ENCODE peak calls at places on chromosomes 7 and 10, in six cellular contexts. One of them, this sample, is unnamed. For H3K27me3 and H3K4me1, the result is how much of the 10 kb centered on the place peaks cover.

GRCh38 chr7:50349963-50350944 is 45.7 kb downstream of the IKZF1 start:
- DNase-seq in GM23338: no peak
- DNase-seq in HCT116: no peak
- DNase-seq in K562: peak
- DNase-seq in GM12878: peak
- DNase-seq in SK-N-SH: no peak
- DNase-seq in this sample: no peak

GRCh38 chr7:55575098-55575497 is 2.8 kb upstream of the VOPP1 start:
- DNase-seq in SK-N-SH: no peak
- DNase-seq in K562: no peak
- DNase-seq in GM23338: no peak
- DNase-seq in HCT116: no peak
- DNase-seq in GM12878: no peak
- DNase-seq in this sample: no peak

GRCh38 chr7:99953649-99954048 is 22.2 kb downstream of the AZGP1 start:
- DNase-seq in K562: no peak
- DNase-seq in GM12878: no peak
- DNase-seq in HCT116: no peak
- DNase-seq in GM23338: no peak
- DNase-seq in SK-N-SH: no peak
- DNase-seq in this sample: no peak

GRCh38 chr7:12351843-12352242 is 51.8 kb downstream of the VWDE start:
- DNase-seq in GM12878: no peak
- DNase-seq in SK-N-SH: no peak
- DNase-seq in K562: peak
- DNase-seq in GM23338: no peak
- DNase-seq in HCT116: no peak
- DNase-seq in this sample: no peak

GRCh38 chr7:3005257-3005656 is 38.4 kb downstream of the CARD11 start:
- DNase-seq in K562: no peak
- DNase-seq in HCT116: no peak
- DNase-seq in GM12878: no peak
- DNase-seq in SK-N-SH: no peak
- DNase-seq in GM23338: no peak
- DNase-seq in this sample: no peak

GRCh38 chr10:71515531-71516172 is 118.9 kb downstream of the CDH23 start:
- DNase-seq in K562: no peak
- DNase-seq in SK-N-SH: no peak
- DNase-seq in GM12878: no peak
- DNase-seq in HCT116: no peak
- DNase-seq in GM23338: no peak
- DNase-seq in this sample: no peak

GRCh38 chr10:70053212-70053895 is 708 bp downstream of the MACROH2A2 start:
- DNase-seq in HCT116: no peak
- DNase-seq in GM23338: peak
- DNase-seq in SK-N-SH: peak
- DNase-seq in K562: no peak
- DNase-seq in GM12878: no peak
- DNase-seq in this sample: no peak

GRCh38 chr10:58385784-58386112 is 538 bp downstream of the TFAM start:
- DNase-seq in K562: peak
- DNase-seq in HCT116: no peak
- DNase-seq in GM12878: no peak
- DNase-seq in SK-N-SH: peak
- DNase-seq in GM23338: peak
- DNase-seq in this sample: no peak

GRCh38 chr10:49737474-49738201 is 24.5 kb downstream of the OGDHL start:
- DNase-seq in GM23338: no peak
- DNase-seq in GM12878: no peak
- DNase-seq in K562: no peak
- DNase-seq in SK-N-SH: no peak
- DNase-seq in HCT116: no peak
- DNase-seq in this sample: no peak

GRCh38 chr7:953547-954327 is 743 bp downstream of the ADAP1 start:
- DNase-seq in GM23338: peak
- DNase-seq in GM12878: no peak
- DNase-seq in SK-N-SH: peak
- DNase-seq in K562: no peak
- DNase-seq in HCT116: no peak
- DNase-seq in this sample: no peak

GRCh38 chr10:113539789-113540188 is 13.1 kb upstream of the HABP2 start:
- DNase-seq in HCT116: no peak
- DNase-seq in K562: no peak
- DNase-seq in GM23338: no peak
- DNase-seq in GM12878: no peak
- DNase-seq in SK-N-SH: no peak
- DNase-seq in this sample: no peak

GRCh38 chr7:94510582-94511456 is 1.2 kb downstream of the CASD1 start:
- DNase-seq in GM23338: peak
- DNase-seq in SK-N-SH: peak
- DNase-seq in HCT116: no peak
- DNase-seq in GM12878: no peak
- DNase-seq in K562: no peak
- DNase-seq in this sample: no peak

GRCh38 chr7:519974-520458 is 370 bp upstream of the PDGFA start:
- DNase-seq in GM12878: no peak
- DNase-seq in GM23338: peak
- DNase-seq in K562: peak
- DNase-seq in HCT116: no peak
- DNase-seq in SK-N-SH: peak
- DNase-seq in this sample: no peak

GRCh38 chr10:48523212-48523819 is 81.6 kb downstream of the ARHGAP22 start:
- DNase-seq in GM23338: peak
- DNase-seq in SK-N-SH: peak
- DNase-seq in GM12878: no peak
- DNase-seq in K562: peak
- DNase-seq in HCT116: peak
- DNase-seq in this sample: no peak

GRCh38 chr7:37038706-37039105 is 314.4 kb upstream of the AOAH start:
- DNase-seq in GM23338: no peak
- DNase-seq in GM12878: no peak
- DNase-seq in HCT116: no peak
- DNase-seq in SK-N-SH: no peak
- DNase-seq in K562: no peak
- DNase-seq in this sample: no peak

GRCh38 chr7:137717811-137718271 is 128.9 kb downstream of the DGKI start:
- DNase-seq in HCT116: no peak
- DNase-seq in K562: peak
- DNase-seq in GM23338: peak
- DNase-seq in GM12878: peak
- DNase-seq in SK-N-SH: no peak
- DNase-seq in this sample: no peak

GRCh38 chr10:34337917-34338316 is 477.2 kb downstream of the PARD3 start:
- DNase-seq in HCT116: no peak
- DNase-seq in SK-N-SH: no peak
- DNase-seq in GM23338: no peak
- DNase-seq in K562: no peak
- DNase-seq in GM12878: no peak
- DNase-seq in this sample: no peak

GRCh38 chr7:45938626-45939302 is 17.7 kb upstream of the IGFBP3 start:
- DNase-seq in GM23338: peak
- DNase-seq in GM12878: no peak
- DNase-seq in HCT116: no peak
- DNase-seq in SK-N-SH: no peak
- DNase-seq in K562: peak
- DNase-seq in this sample: no peak

GRCh38 chr10:132321726-132322125 is 10.3 kb upstream of the LRRC27 start:
- DNase-seq in SK-N-SH: no peak
- DNase-seq in HCT116: no peak
- DNase-seq in GM12878: no peak
- DNase-seq in GM23338: no peak
- DNase-seq in K562: no peak
- DNase-seq in this sample: no peak

GRCh38 chr7:17184805-17185689 is 113.4 kb upstream of the AHR start:
- DNase-seq in GM12878: no peak
- DNase-seq in K562: no peak
- DNase-seq in HCT116: no peak
- DNase-seq in SK-N-SH: no peak
- DNase-seq in GM23338: no peak
- DNase-seq in this sample: no peak

GRCh38 chr10:9878429-9878828 is 1139.2 kb upstream of the CELF2 start:
- DNase-seq in HCT116: no peak
- DNase-seq in K562: peak
- DNase-seq in GM23338: no peak
- DNase-seq in GM12878: no peak
- DNase-seq in SK-N-SH: no peak
- DNase-seq in this sample: no peak

GRCh38 chr10:9875353-9875752 is 1142.3 kb upstream of the CELF2 start:
- DNase-seq in GM23338: no peak
- DNase-seq in SK-N-SH: no peak
- DNase-seq in HCT116: no peak
- DNase-seq in GM12878: no peak
- DNase-seq in K562: peak
- DNase-seq in this sample: no peak

DNA sequence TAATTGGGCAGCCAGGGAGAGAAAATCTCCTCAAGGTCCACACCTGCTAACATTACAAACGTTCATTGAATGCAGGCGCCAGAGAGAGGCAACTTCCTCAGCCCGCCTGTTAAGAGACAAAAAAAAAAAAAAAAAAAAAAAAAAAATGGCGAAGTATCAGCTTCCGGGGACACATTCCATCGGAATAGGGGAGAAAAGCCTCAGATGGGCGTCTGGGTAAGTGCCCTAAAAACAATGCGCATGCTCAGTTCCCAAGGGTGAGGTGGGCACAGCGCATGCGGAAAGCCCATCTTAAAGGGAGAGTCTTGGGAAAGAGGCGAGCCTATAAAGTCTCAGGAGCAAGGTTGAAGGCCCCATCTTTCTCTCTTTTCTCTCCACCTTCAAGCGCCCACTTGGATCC is 1139.7 kb upstream of the CELF2 start:
- DNase-seq in GM23338: no peak
- DNase-seq in HCT116: no peak
- DNase-seq in SK-N-SH: no peak
- DNase-seq in K562: peak
- DNase-seq in GM12878: no peak
- DNase-seq in this sample: no peak
- H3K27me3 ChIP-seq in GM23338: under half
- H3K27me3 ChIP-seq in HCT116: under half
- H3K27me3 ChIP-seq in SK-N-SH: under half
- H3K27me3 ChIP-seq in K562: under half
- H3K27me3 ChIP-seq in GM12878: under half
- H3K27me3 ChIP-seq in this sample: under half

GRCh38 chr7:155979994-155980393 is 167.7 kb upstream of the SHH start:
- DNase-seq in GM23338: no peak
- DNase-seq in GM12878: no peak
- DNase-seq in K562: no peak
- DNase-seq in SK-N-SH: no peak
- DNase-seq in HCT116: no peak
- DNase-seq in this sample: no peak
- TF ChIP-seq REST in GM23338: no peak
- TF ChIP-seq REST in GM12878: no peak
- TF ChIP-seq REST in K562: no peak
- TF ChIP-seq REST in SK-N-SH: no peak
- TF ChIP-seq REST in HCT116: no peak
- TF ChIP-seq REST in this sample: no peak

GRCh38 chr7:132403465-132404110 is 172.7 kb downstream of the PLXNA4 start:
- DNase-seq in K562: no peak
- DNase-seq in HCT116: no peak
- DNase-seq in GM12878: no peak
- DNase-seq in GM23338: no peak
- DNase-seq in SK-N-SH: no peak
- DNase-seq in this sample: no peak

GRCh38 chr7:132402751-132403245 is 173.5 kb downstream of the PLXNA4 start:
- DNase-seq in K562: no peak
- DNase-seq in HCT116: no peak
- DNase-seq in GM23338: no peak
- DNase-seq in GM12878: no peak
- DNase-seq in SK-N-SH: no peak
- DNase-seq in this sample: no peak

GRCh38 chr7:132407764-132408163 is 168.5 kb downstream of the PLXNA4 start:
- DNase-seq in GM12878: no peak
- DNase-seq in GM23338: no peak
- DNase-seq in SK-N-SH: peak
- DNase-seq in HCT116: no peak
- DNase-seq in K562: no peak
- DNase-seq in this sample: no peak

GRCh38 chr7:132404261-132404660 is 172.0 kb downstream of the PLXNA4 start:
- DNase-seq in SK-N-SH: no peak
- DNase-seq in HCT116: no peak
- DNase-seq in K562: no peak
- DNase-seq in GM12878: no peak
- DNase-seq in GM23338: no peak
- DNase-seq in this sample: no peak

GRCh38 chr7:132406039-132406438 is 170.2 kb downstream of the PLXNA4 start:
- DNase-seq in GM12878: no peak
- DNase-seq in HCT116: no peak
- DNase-seq in SK-N-SH: no peak
- DNase-seq in K562: no peak
- DNase-seq in GM23338: no peak
- DNase-seq in this sample: no peak
- H3K4me1 ChIP-seq in GM12878: under half
- H3K4me1 ChIP-seq in HCT116: under half
- H3K4me1 ChIP-seq in SK-N-SH: under half
- H3K4me1 ChIP-seq in K562: under half
- H3K4me1 ChIP-seq in GM23338: under half
- H3K4me1 ChIP-seq in this sample: under half

GRCh38 chr7:158477866-158478265 is 109.8 kb downstream of the PTPRN2 start:
- DNase-seq in GM12878: no peak
- DNase-seq in HCT116: no peak
- DNase-seq in K562: no peak
- DNase-seq in GM23338: no peak
- DNase-seq in SK-N-SH: no peak
- DNase-seq in this sample: no peak

GRCh38 chr7:158479021-158479679 is 108.5 kb downstream of the PTPRN2 start:
- DNase-seq in GM23338: no peak
- DNase-seq in K562: no peak
- DNase-seq in GM12878: no peak
- DNase-seq in HCT116: no peak
- DNase-seq in SK-N-SH: no peak
- DNase-seq in this sample: no peak

GRCh38 chr7:158482460-158482859 is 105.2 kb downstream of the PTPRN2 start:
- DNase-seq in GM12878: no peak
- DNase-seq in HCT116: no peak
- DNase-seq in K562: no peak
- DNase-seq in SK-N-SH: no peak
- DNase-seq in GM23338: no peak
- DNase-seq in this sample: no peak

GRCh38 chr7:158476303-158476932 is 111.2 kb downstream of the PTPRN2 start:
- DNase-seq in GM23338: no peak
- DNase-seq in GM12878: no peak
- DNase-seq in HCT116: no peak
- DNase-seq in SK-N-SH: no peak
- DNase-seq in K562: no peak
- DNase-seq in this sample: no peak

GRCh38 chr7:158479680-158480025 is 108.0 kb downstream of the PTPRN2 start:
- DNase-seq in GM12878: no peak
- DNase-seq in SK-N-SH: no peak
- DNase-seq in GM23338: no peak
- DNase-seq in K562: no peak
- DNase-seq in HCT116: no peak
- DNase-seq in this sample: no peak
- H3K27me3 ChIP-seq in GM12878: under half
- H3K27me3 ChIP-seq in SK-N-SH: under half
- H3K27me3 ChIP-seq in GM23338: under half
- H3K27me3 ChIP-seq in K562: half or more
- H3K27me3 ChIP-seq in HCT116: under half
- H3K27me3 ChIP-seq in this sample: under half

This sample was measured in Panc1.